ENCODE peak calls at places on chromosomes 1 and 21, in six cellular contexts. One of them, this sample, is unnamed.

GRCh38 chr1:229370601-229371021 is 27.8 kb upstream of the CCSAP start:
- DNase-seq in WTC11: no peak
- DNase-seq in amniotic stem cell: no peak
- DNase-seq in DMS153: no peak
- DNase-seq in SK-N-MC: no peak
- DNase-seq in non-pigmented ciliary epithelial cell: no peak
- DNase-seq in this sample: no peak

GRCh38 chr1:9909222-9910046 is 635 bp downstream of the CTNNBIP1 start:
- DNase-seq in SK-N-MC: no peak
- DNase-seq in amniotic stem cell: no peak
- DNase-seq in DMS153: no peak
- DNase-seq in WTC11: peak; percentile 39
- DNase-seq in non-pigmented ciliary epithelial cell: no peak
- DNase-seq in this sample: peak; percentile 21

GRCh38 chr1:19210772-19211549 is 895 bp upstream of the UBR4 start:
- DNase-seq in SK-N-MC: no peak
- DNase-seq in non-pigmented ciliary epithelial cell: no peak
- DNase-seq in DMS153: no peak
- DNase-seq in amniotic stem cell: no peak
- DNase-seq in WTC11: no peak
- DNase-seq in this sample: peak; percentile 42

GRCh38 chr1:37497832-37498231 is 16.7 kb downstream of the MEAF6 start:
- DNase-seq in SK-N-MC: no peak
- DNase-seq in non-pigmented ciliary epithelial cell: no peak
- DNase-seq in DMS153: peak; percentile 87
- DNase-seq in WTC11: no peak
- DNase-seq in amniotic stem cell: no peak
- DNase-seq in this sample: no peak

GRCh38 chr21:37452222-37452621 is 85.6 kb downstream of the DYRK1A start:
- DNase-seq in DMS153: no peak
- DNase-seq in SK-N-MC: no peak
- DNase-seq in non-pigmented ciliary epithelial cell: peak; percentile 88
- DNase-seq in WTC11: no peak
- DNase-seq in amniotic stem cell: peak; percentile 47
- DNase-seq in this sample: peak; percentile 68

GRCh38 chr1:28982198-28982597 is 67.8 kb downstream of the EPB41 start:
- DNase-seq in SK-N-MC: no peak
- DNase-seq in non-pigmented ciliary epithelial cell: no peak
- DNase-seq in DMS153: no peak
- DNase-seq in amniotic stem cell: no peak
- DNase-seq in WTC11: no peak
- DNase-seq in this sample: no peak

GRCh38 chr1:226838456-226838855 is 32.0 kb upstream of the PSEN2 start:
- DNase-seq in amniotic stem cell: no peak
- DNase-seq in non-pigmented ciliary epithelial cell: no peak
- DNase-seq in SK-N-MC: no peak
- DNase-seq in WTC11: no peak
- DNase-seq in DMS153: no peak
- DNase-seq in this sample: peak; percentile 53

GRCh38 chr21:18403685-18404084 is at the start of gene TMPRSS15:
- DNase-seq in WTC11: no peak
- DNase-seq in DMS153: no peak
- DNase-seq in amniotic stem cell: no peak
- DNase-seq in SK-N-MC: no peak
- DNase-seq in non-pigmented ciliary epithelial cell: no peak
- DNase-seq in this sample: no peak

GRCh38 chr1:228072658-228073043 is 9.9 kb upstream of the ARF1 start:
- DNase-seq in SK-N-MC: no peak
- DNase-seq in non-pigmented ciliary epithelial cell: no peak
- DNase-seq in DMS153: no peak
- DNase-seq in amniotic stem cell: no peak
- DNase-seq in WTC11: no peak
- DNase-seq in this sample: no peak

GRCh38 chr1:92404661-92405060 is 82.1 kb downstream of the GFI1 start:
- DNase-seq in WTC11: no peak
- DNase-seq in SK-N-MC: no peak
- DNase-seq in DMS153: no peak
- DNase-seq in non-pigmented ciliary epithelial cell: no peak
- DNase-seq in amniotic stem cell: no peak
- DNase-seq in this sample: peak; percentile 60

GRCh38 chr1:104801344-104801743 is 1051.6 kb downstream of the AMY1C start:
- DNase-seq in non-pigmented ciliary epithelial cell: no peak
- DNase-seq in SK-N-MC: no peak
- DNase-seq in WTC11: no peak
- DNase-seq in DMS153: no peak
- DNase-seq in amniotic stem cell: no peak
- DNase-seq in this sample: no peak

GRCh38 chr21:45097827-45098387 is 23.5 kb downstream of the ADARB1 start:
- DNase-seq in WTC11: no peak
- DNase-seq in non-pigmented ciliary epithelial cell: no peak
- DNase-seq in DMS153: no peak
- DNase-seq in SK-N-MC: no peak
- DNase-seq in amniotic stem cell: no peak
- DNase-seq in this sample: no peak

GRCh38 chr1:220962031-220962751 is 82.9 kb downstream of the HLX start:
- DNase-seq in amniotic stem cell: peak; percentile 60
- DNase-seq in non-pigmented ciliary epithelial cell: peak; percentile 95
- DNase-seq in DMS153: no peak
- DNase-seq in SK-N-MC: no peak
- DNase-seq in WTC11: no peak
- DNase-seq in this sample: no peak

GRCh38 chr1:34165422-34165921 is 442 bp upstream of the CSMD2 start:
- DNase-seq in non-pigmented ciliary epithelial cell: no peak
- DNase-seq in DMS153: no peak
- DNase-seq in WTC11: peak; percentile 33
- DNase-seq in amniotic stem cell: no peak
- DNase-seq in SK-N-MC: no peak
- DNase-seq in this sample: peak; percentile 81

GRCh38 chr1:1561801-1562470 is 12.7 kb downstream of the SSU72 start:
- DNase-seq in WTC11: no peak
- DNase-seq in SK-N-MC: no peak
- DNase-seq in amniotic stem cell: no peak
- DNase-seq in non-pigmented ciliary epithelial cell: no peak
- DNase-seq in DMS153: no peak
- DNase-seq in this sample: no peak

GRCh38 chr1:119637719-119638118 is 10.3 kb downstream of the ZNF697 start:
- DNase-seq in amniotic stem cell: no peak
- DNase-seq in SK-N-MC: no peak
- DNase-seq in DMS153: no peak
- DNase-seq in WTC11: no peak
- DNase-seq in non-pigmented ciliary epithelial cell: no peak
- DNase-seq in this sample: no peak

GRCh38 chr1:172928412-172928811 is 122.3 kb downstream of the TNFSF18 start:
- DNase-seq in non-pigmented ciliary epithelial cell: peak; percentile 92
- DNase-seq in DMS153: no peak
- DNase-seq in SK-N-MC: no peak
- DNase-seq in amniotic stem cell: no peak
- DNase-seq in WTC11: no peak
- DNase-seq in this sample: peak; percentile 5

GRCh38 chr1:9793291-9793690 is 30.5 kb downstream of the CLSTN1 start:
- DNase-seq in SK-N-MC: no peak
- DNase-seq in WTC11: no peak
- DNase-seq in amniotic stem cell: no peak
- DNase-seq in non-pigmented ciliary epithelial cell: no peak
- DNase-seq in DMS153: no peak
- DNase-seq in this sample: no peak

GRCh38 chr21:35475768-35476167 is 426.7 kb upstream of the RUNX1 start:
- DNase-seq in non-pigmented ciliary epithelial cell: peak; percentile 55
- DNase-seq in amniotic stem cell: no peak
- DNase-seq in WTC11: no peak
- DNase-seq in DMS153: no peak
- DNase-seq in SK-N-MC: peak; percentile 1
- DNase-seq in this sample: no peak

GRCh38 chr1:244801246-244801645 is 34.2 kb upstream of the COX20 start:
- DNase-seq in SK-N-MC: no peak
- DNase-seq in non-pigmented ciliary epithelial cell: no peak
- DNase-seq in amniotic stem cell: no peak
- DNase-seq in WTC11: peak; percentile 43
- DNase-seq in DMS153: no peak
- DNase-seq in this sample: peak; percentile 45

GRCh38 chr1:180231506-180232420 is 1.7 kb downstream of the LHX4 start:
- DNase-seq in DMS153: no peak
- DNase-seq in amniotic stem cell: no peak
- DNase-seq in WTC11: peak; percentile 70
- DNase-seq in SK-N-MC: no peak
- DNase-seq in non-pigmented ciliary epithelial cell: no peak
- DNase-seq in this sample: peak; percentile 74

GRCh38 chr1:9914603-9914937 is 4.5 kb upstream of the CTNNBIP1 start:
- DNase-seq in SK-N-MC: no peak
- DNase-seq in amniotic stem cell: no peak
- DNase-seq in non-pigmented ciliary epithelial cell: no peak
- DNase-seq in WTC11: no peak
- DNase-seq in DMS153: no peak
- DNase-seq in this sample: no peak

This sample was measured in mesendoderm.